ENCODE peak calls at places on chromosomes 3 and 15, in ten cellular contexts. B is CD4-positive, CD25-positive, alpha-beta regulatory T cell; C is Peyer's patch; D is HCT116; K is bronchial epithelial cell; N is mesendoderm; T is heart left ventricle; Q is CD8-positive, alpha-beta memory T cell; P is A673; Z is PC-3. F is an unnamed sample. For H3K36me3, the result is how much of the 10 kb centered on the place peaks cover.

GRCh38 chr3:149547413-149547812 is 72.9 kb downstream of the TM4SF4 start:
- DNase-seq in B (no peak), T (peak), N (no peak), Q (no peak), K (no peak), D (no peak), P (no peak), Z (no peak), C (peak), F (peak)

GRCh38 chr3:58800940-58801339 is 134.4 kb upstream of the FAM3D start:
- DNase-seq in T (no peak), K (no peak), B (no peak), Q (no peak), P (no peak), N (no peak), Z (no peak), D (no peak), C (no peak), F (no peak)

GRCh38 chr3:147161833-147162232 is 244.5 kb downstream of the ZIC4 start:
- DNase-seq in Q (no peak), T (no peak), N (peak), C (no peak), D (no peak), Z (no peak), K (no peak), P (no peak), B (no peak), F (no peak)

GRCh38 chr15:73560501-73561117 is 72.6 kb downstream of the NPTN start:
- DNase-seq in B (peak), T (no peak), Z (peak), D (peak), N (peak), P (peak), C (no peak), Q (no peak), K (peak), F (no peak)

GRCh38 chr3:22495826-22496225 is 707.3 kb upstream of the UBE2E2 start:
- DNase-seq in K (no peak), D (no peak), Q (no peak), P (no peak), Z (peak), N (no peak), B (no peak), T (no peak), C (no peak), F (no peak)

GRCh38 chr15:66854012-66854965 is 152.3 kb downstream of the SMAD6 start:
- DNase-seq in K (no peak), T (no peak), Z (no peak), B (no peak), N (no peak), C (peak), P (no peak), Q (no peak), D (no peak), F (no peak)

GRCh38 chr15:99706557-99707303 is 26.5 kb downstream of the LYSMD4 start:
- DNase-seq in T (no peak), Q (no peak), B (peak), Z (no peak), N (no peak), D (no peak), P (no peak), K (no peak), C (no peak), F (no peak)

GRCh38 chr3:126488886-126489569 is 13.3 kb upstream of the ZXDC start:
- DNase-seq in P (no peak), D (no peak), N (no peak), K (no peak), Q (no peak), Z (no peak), B (no peak), C (no peak), T (peak), F (no peak)

GRCh38 chr3:100650651-100651611 is 41.5 kb downstream of the ADGRG7 start:
- DNase-seq in C (no peak), P (peak), K (peak), T (no peak), D (no peak), Z (peak), Q (no peak), B (no peak), N (no peak), F (peak)

DNA sequence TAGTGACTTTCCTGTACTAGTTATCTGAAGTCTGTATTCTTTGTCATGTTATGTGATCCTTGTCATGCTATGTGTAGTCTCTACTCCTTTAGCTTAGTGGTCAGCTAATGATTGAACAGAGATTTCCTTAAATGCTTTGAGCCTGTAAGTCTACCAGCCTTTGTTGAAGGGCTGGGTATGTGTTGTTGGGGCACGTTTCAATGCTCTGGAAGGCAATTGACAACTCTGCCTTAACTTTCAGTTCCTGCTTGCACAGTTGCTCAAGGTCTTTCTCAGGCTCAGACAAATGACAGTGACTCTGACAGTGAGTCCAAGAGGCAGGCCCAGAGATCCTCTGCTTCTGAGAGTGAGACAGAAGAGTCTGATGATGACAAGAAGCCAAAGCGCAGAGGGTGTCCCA is 89.3 kb downstream of the CHD2 start:
- DNase-seq in C (no peak), D (no peak), Z (no peak), P (no peak), B (no peak), T (no peak), K (no peak), Q (no peak), N (no peak), F (no peak)
- H3K36me3 ChIP-seq in C (under half), D (half or more), Z (half or more), P (half or more), B (half or more), T (under half), K (under half), Q (half or more), N (under half), F (half or more)

GRCh38 chr3:49018707-49019006 is 277 bp upstream of the DALRD3 start:
- DNase-seq in Q (no peak), K (no peak), D (no peak), B (no peak), C (no peak), P (no peak), T (no peak), N (no peak), Z (peak), F (no peak)
- H3K36me3 ChIP-seq in Q (under half), K (under half), D (under half), B (under half), C (under half), P (under half), T (under half), N (under half), Z (under half), F (under half)

GRCh38 chr3:122458992-122459391 is 43.1 kb upstream of the WDR5B start:
- DNase-seq in N (peak), B (no peak), C (no peak), P (peak), K (peak), T (no peak), Z (peak), Q (no peak), D (peak), F (no peak)
- H3K36me3 ChIP-seq in N (under half), B (half or more), C (under half), P (half or more), K (under half), T (under half), Z (half or more), Q (under half), D (under half), F (half or more)

DNA sequence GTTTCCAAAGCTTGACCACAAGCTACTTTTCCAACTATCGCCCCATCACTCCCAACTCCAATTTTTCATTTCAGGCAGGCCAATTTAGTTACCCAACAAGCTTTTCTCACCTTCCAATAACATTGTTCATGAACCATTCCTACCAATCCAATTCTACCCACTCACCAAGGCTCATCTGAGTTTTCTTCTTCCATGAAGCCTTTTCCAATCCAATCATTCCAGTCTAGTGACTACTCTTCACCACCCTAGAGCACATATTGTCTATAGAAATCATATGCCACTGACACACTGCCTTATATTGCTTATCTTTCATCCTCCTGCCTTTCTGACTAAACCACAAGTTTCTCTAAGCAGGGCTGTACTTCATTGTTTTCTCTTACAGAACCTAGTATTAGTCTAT is 11.4 kb downstream of the CCDC14 start:
- DNase-seq in N (no peak), T (no peak), D (no peak), C (no peak), B (no peak), P (no peak), Z (no peak), K (peak), Q (no peak), F (no peak)
- H3K36me3 ChIP-seq in N (under half), T (under half), D (under half), C (under half), B (under half), P (half or more), Z (half or more), K (under half), Q (under half), F (half or more)